ENCODE peak calls at places on chromosomes 6 and 20, in seven cellular contexts. B is activated CD4-positive, alpha-beta T cell treated with anti-CD3 and anti-CD28 coated beads, Interleukin-2, amount 50 U/mL, for 1 hour; S is D721Med; F is activated CD4-positive, CD25-positive, alpha-beta regulatory T cell; H is lung; Q is central memory CD8-positive, alpha-beta T cell; V is mesenchymal stem cell. E is an unnamed sample.

GRCh38 chr6:35008858-35009257 is 119.8 kb downstream of the ANKS1A start:
- DNase-seq in S (no peak), B (no peak), H (no peak), F (no peak), Q (no peak), V (no peak), E (no peak)

GRCh38 chr6:126804255-126805064 is 314.0 kb upstream of the RSPO3 start:
- DNase-seq in F (no peak), V (peak; percentile 67), H (no peak), S (no peak), Q (no peak), B (no peak), E (no peak)

GRCh38 chr6:165615629-165616028 is 47.4 kb downstream of the PDE10A start:
- DNase-seq in V (peak; percentile 72), B (no peak), Q (no peak), F (no peak), H (no peak), S (no peak), E (no peak)

GRCh38 chr6:109979033-109979921 is 1.2 kb downstream of the GPR6 start:
- DNase-seq in S (no peak), H (no peak), Q (no peak), B (no peak), F (no peak), V (no peak), E (no peak)

GRCh38 chr6:24919404-24919892 is 16.3 kb downstream of the RIPOR2 start:
- DNase-seq in V (no peak), F (no peak), S (no peak), H (no peak), B (no peak), Q (no peak), E (no peak)

GRCh38 chr20:44552950-44553908 is 29.1 kb upstream of the PKIG start:
- DNase-seq in B (no peak), H (peak; percentile 74), F (no peak), Q (no peak), S (no peak), V (peak; percentile 93), E (no peak)

GRCh38 chr6:166678426-166678825 is 51.4 kb upstream of the RPS6KA2 start:
- DNase-seq in S (no peak), B (no peak), Q (no peak), H (no peak), F (no peak), V (peak; percentile 87), E (peak; percentile 50)

GRCh38 chr6:12014027-12014872 is 2.1 kb downstream of the HIVEP1 start:
- DNase-seq in B (no peak), F (no peak), H (no peak), V (peak; percentile 81), Q (no peak), S (no peak), E (no peak)

GRCh38 chr6:137043710-137044365 is 927 bp downstream of the IL20RA start:
- DNase-seq in V (peak; percentile 51), F (no peak), S (no peak), Q (no peak), B (no peak), H (peak; percentile 30), E (peak; percentile 49)

GRCh38 chr6:6752129-6752528 is 163.6 kb downstream of the LY86 start:
- DNase-seq in S (no peak), B (no peak), Q (no peak), F (no peak), H (no peak), V (no peak), E (no peak)

GRCh38 chr6:148818939-148819575 is 72.2 kb downstream of the UST start:
- DNase-seq in B (no peak), V (peak; percentile 23), S (no peak), Q (no peak), H (no peak), F (no peak), E (no peak)

GRCh38 chr20:10581823-10582222 is 92.0 kb downstream of the JAG1 start:
- DNase-seq in F (no peak), B (no peak), V (peak; percentile 52), H (no peak), Q (no peak), S (no peak), E (no peak)

GRCh38 chr20:35101620-35102019 is 9.0 kb upstream of the TRPC4AP start:
- DNase-seq in H (no peak), V (no peak), S (no peak), F (no peak), Q (no peak), B (no peak), E (no peak)

GRCh38 chr6:73234732-73235131 is 9.4 kb upstream of the KHDC1L start:
- DNase-seq in Q (no peak), H (no peak), S (no peak), B (no peak), F (no peak), V (peak; percentile 49), E (no peak)

GRCh38 chr6:20922743-20923142 is 388.5 kb downstream of the CDKAL1 start:
- DNase-seq in F (no peak), S (no peak), H (no peak), B (no peak), V (no peak), Q (no peak), E (no peak)

GRCh38 chr6:134422426-134423231 is 104.7 kb upstream of the SGK1 start:
- DNase-seq in S (no peak), B (no peak), H (no peak), F (no peak), V (peak; percentile 99), Q (no peak), E (no peak)

GRCh38 chr20:2697768-2698167 is 5.2 kb downstream of the EBF4 start:
- DNase-seq in S (no peak), H (peak; percentile 22), B (no peak), Q (no peak), V (no peak), F (no peak), E (peak; percentile 7)

GRCh38 chr6:158269657-158270056 is 42.6 kb upstream of the TULP4 start:
- DNase-seq in Q (no peak), F (no peak), V (no peak), H (no peak), S (no peak), B (no peak), E (no peak)

GRCh38 chr6:28635547-28636158 is 110.0 kb downstream of the GPX5 start:
- DNase-seq in S (no peak), V (no peak), Q (no peak), B (no peak), H (no peak), F (no peak), E (no peak)

GRCh38 chr6:39215640-39216158 is 13.6 kb downstream of the KCNK5 start:
- DNase-seq in S (no peak), Q (no peak), V (no peak), B (no peak), H (no peak), F (no peak), E (no peak)

GRCh38 chr6:154613137-154613676 is 102.7 kb upstream of the CNKSR3 start:
- DNase-seq in S (no peak), V (peak; percentile 89), Q (no peak), B (no peak), F (no peak), H (no peak), E (no peak)

GRCh38 chr20:62752671-62753501 is 43.4 kb upstream of the MRGBP start:
- DNase-seq in H (no peak), Q (no peak), S (no peak), B (no peak), V (peak; percentile 39), F (no peak), E (no peak)

GRCh38 chr6:101626264-101626663 is 232.8 kb downstream of the GRIK2 start:
- DNase-seq in Q (no peak), B (no peak), S (no peak), F (no peak), H (no peak), V (no peak), E (no peak)